ENCODE peak calls at places on chromosomes 1 and 21, in four cellular contexts. M, L, K and U are unnamed samples.

GRCh38 chr1:54284781-54285563 is 85.0 kb downstream of the MRPL37 start:
- DNase-seq in M (no peak), L (no peak), K (no peak), U (no peak)

GRCh38 chr21:26409735-26410134 is 163.4 kb downstream of the CYYR1 start:
- DNase-seq in M (no peak), L (no peak), K (no peak), U (no peak)

GRCh38 chr21:31117046-31117916 is 79.0 kb upstream of the KRTAP19-8 start:
- DNase-seq in M (no peak), L (no peak), K (no peak), U (no peak)

GRCh38 chr1:30700528-30701265 is 22.7 kb downstream of the MATN1 start:
- DNase-seq in M (no peak), L (peak), K (no peak), U (peak)

GRCh38 chr21:42515708-42516502 is 2.3 kb downstream of the SLC37A1 start:
- DNase-seq in M (no peak), L (peak), K (no peak), U (no peak)

GRCh38 chr1:70264875-70265274 is 43.7 kb downstream of the SRSF11 start:
- DNase-seq in M (no peak), L (no peak), K (no peak), U (no peak)

GRCh38 chr1:220213381-220213983 is 58.8 kb downstream of the RAB3GAP2 start:
- DNase-seq in M (no peak), L (no peak), K (no peak), U (no peak)

GRCh38 chr1:226736001-226736907 is 2.8 kb downstream of the ITPKB start:
- DNase-seq in M (no peak), L (no peak), K (peak), U (peak)

GRCh38 chr1:107817909-107818308 is 147.1 kb downstream of the VAV3 start:
- DNase-seq in M (no peak), L (no peak), K (no peak), U (no peak)

GRCh38 chr1:245961137-245961540 is 545.9 kb downstream of the SMYD3 start:
- DNase-seq in M (no peak), L (no peak), K (no peak), U (no peak)

GRCh38 chr1:24850353-24850905 is 79.6 kb downstream of the RUNX3 start:
- DNase-seq in M (no peak), L (no peak), K (no peak), U (no peak)

GRCh38 chr1:180178511-180179161 is 24.0 kb downstream of the QSOX1 start:
- DNase-seq in M (peak), L (peak), K (peak), U (peak)

GRCh38 chr1:177053648-177054047 is 110.9 kb downstream of the ASTN1 start:
- DNase-seq in M (no peak), L (no peak), K (no peak), U (no peak)

GRCh38 chr1:53765656-53766055 is 26.7 kb upstream of the GLIS1 start:
- DNase-seq in M (no peak), L (no peak), K (no peak), U (no peak)

GRCh38 chr1:109298666-109299086 is 8.1 kb downstream of the MYBPHL start:
- DNase-seq in M (no peak), L (peak), K (no peak), U (peak)

GRCh38 chr1:12454406-12455391 is 163.3 kb downstream of the DHRS3 start:
- DNase-seq in M (no peak), L (no peak), K (no peak), U (no peak)